ENCODE peak calls at places on chromosomes 5 and 9, in seven cellular contexts. R is NCI-H2171 treated with DMSO at 0.1 percent for 48 hours; U is gastrocnemius medialis; J is activated CD8-positive, alpha-beta memory T cell treated with anti-CD3 and anti-CD28 coated beads, Interleukin-2, amount 10 ng/mL, durations not matched to agents 7 days and 5 days; H is AG04450; L is foreskin fibroblast; S is prostate gland. P is an unnamed sample.
A peak's percentile ranks its signal among the peaks of the same experiment; 100 is the strongest.

GRCh38 chr5:17907094-17907493 is 272.8 kb downstream of the TAF11L14 start:
- DNase-seq in S (no peak), U (no peak), J (no peak), L (no peak), R (no peak), H (no peak), P (no peak)

GRCh38 chr5:75167345-75167744 is 69.3 kb downstream of the ANKRD31 start:
- DNase-seq in J (no peak), R (no peak), S (no peak), H (no peak), U (no peak), L (no peak), P (peak; percentile 1)

GRCh38 chr5:18811616-18812015 is 1176.4 kb downstream of the CDH18 start:
- DNase-seq in L (no peak), S (no peak), U (no peak), J (no peak), R (peak; percentile 99), H (no peak), P (no peak)

GRCh38 chr9:19513671-19514275 is 105.0 kb downstream of the ACER2 start:
- DNase-seq in R (peak; percentile 2), H (no peak), L (no peak), S (no peak), J (no peak), U (no peak), P (no peak)

GRCh38 chr9:131732061-131732526 is 7.8 kb downstream of the RAPGEF1 start:
- DNase-seq in H (no peak), J (peak; percentile 58), L (peak; percentile 90), R (peak; percentile 62), U (peak; percentile 76), S (peak; percentile 87), P (peak; percentile 72)

GRCh38 chr9:124503713-124504529 is 3.3 kb downstream of the NR5A1 start:
- DNase-seq in L (no peak), R (peak; percentile 4), J (no peak), H (no peak), U (no peak), S (no peak), P (no peak)

GRCh38 chr9:110123364-110124095 is 84.4 kb downstream of the C9orf152 start:
- DNase-seq in J (no peak), S (no peak), H (no peak), L (peak; percentile 50), R (no peak), U (no peak), P (peak; percentile 77)

GRCh38 chr9:93307468-93308157 is 123.7 kb downstream of the WNK2 start:
- DNase-seq in J (peak; percentile 31), U (no peak), R (no peak), H (no peak), S (no peak), L (no peak), P (no peak)

GRCh38 chr5:52712354-52712753 is 75.4 kb upstream of the ITGA1 start:
- DNase-seq in J (no peak), H (no peak), U (no peak), L (no peak), R (no peak), S (no peak), P (no peak)

GRCh38 chr9:16348531-16348930 is 521.9 kb downstream of the BNC2 start:
- DNase-seq in L (no peak), J (no peak), S (no peak), R (no peak), U (no peak), H (no peak), P (no peak)